ENCODE peak calls at places on chromosomes 12 and 14, in eight cellular contexts. C is iPS DF 6.9, X is suprapubic skin, F is ovary, B is Peyer's patch, L is endodermal cell, M is esophagus squamous epithelium, U is AG04450. A is an unnamed sample. For H3K27me3, the result is how much of the 10 kb centered on the place peaks cover.

GRCh38 chr14:24630872-24631477 is 3.0 kb downstream of the GZMB start:
- DNase-seq in C (no peak), X (no peak), F (no peak), B (no peak), L (no peak), M (no peak), U (no peak), A (no peak)

GRCh38 chr12:6370994-6371754 is 4.2 kb downstream of the SCNN1A start:
- DNase-seq in C (peak), X (no peak), F (no peak), B (peak), L (peak), M (no peak), U (no peak), A (no peak)

GRCh38 chr14:31787377-31787776 is 226.2 kb downstream of the NUBPL start:
- DNase-seq in C (no peak), X (no peak), F (no peak), B (no peak), L (no peak), M (no peak), U (no peak), A (no peak)

GRCh38 chr12:49689785-49690184 is 17.4 kb downstream of the FMNL3 start:
- DNase-seq in C (no peak), X (no peak), F (no peak), B (no peak), L (no peak), M (no peak), U (no peak), A (no peak)

GRCh38 chr12:66647034-66647691 is 31.7 kb downstream of the GRIP1 start:
- DNase-seq in C (no peak), X (no peak), F (no peak), B (no peak), L (no peak), M (no peak), U (peak), A (no peak)

GRCh38 chr14:90616881-90617280 is 199.3 kb downstream of the TTC7B start:
- DNase-seq in C (no peak), X (no peak), F (no peak), B (no peak), L (no peak), M (no peak), U (no peak), A (no peak)

GRCh38 chr12:58503731-58504520 is 416.4 kb downstream of the LRIG3 start:
- DNase-seq in C (no peak), X (no peak), F (no peak), B (no peak), L (no peak), M (no peak), U (no peak), A (no peak)

GRCh38 chr12:15726029-15726756 is 63.0 kb downstream of the EPS8 start:
- DNase-seq in C (no peak), X (no peak), F (no peak), B (no peak), L (no peak), M (no peak), U (no peak), A (no peak)

GRCh38 chr12:123971770-123972447 is 722 bp downstream of the CCDC92 start:
- DNase-seq in C (peak), X (no peak), F (peak), B (peak), L (peak), M (no peak), U (no peak), A (peak)

GRCh38 chr12:125340791-125341190 is 275.6 kb downstream of the AACS start:
- DNase-seq in C (no peak), X (no peak), F (no peak), B (no peak), L (peak), M (no peak), U (no peak), A (no peak)

GRCh38 chr14:72488551-72488950 is 405.4 kb downstream of the DPF3 start:
- DNase-seq in C (no peak), X (no peak), F (no peak), B (no peak), L (no peak), M (no peak), U (no peak), A (no peak)

GRCh38 chr12:27652174-27652763 is 44.0 kb upstream of the REP15 start:
- DNase-seq in C (peak), X (no peak), F (peak), B (no peak), L (peak), M (no peak), U (peak), A (no peak)

GRCh38 chr12:21906919-21907642 is 34.1 kb downstream of the ABCC9 start:
- DNase-seq in C (no peak), X (no peak), F (no peak), B (no peak), L (no peak), M (no peak), U (no peak), A (no peak)

GRCh38 chr14:37848985-37849605 is 253.7 kb downstream of the TTC6 start:
- DNase-seq in C (no peak), X (no peak), F (no peak), B (no peak), L (no peak), M (no peak), U (no peak), A (no peak)

GRCh38 chr12:115912440-115912839 is 365.1 kb downstream of the MED13L start:
- DNase-seq in C (no peak), X (no peak), F (no peak), B (no peak), L (no peak), M (no peak), U (no peak), A (no peak)

GRCh38 chr12:100293017-100293416 is 26.0 kb downstream of the SCYL2 start:
- DNase-seq in C (no peak), X (no peak), F (no peak), B (no peak), L (no peak), M (no peak), U (no peak), A (no peak)

GRCh38 chr12:26845984-26846383 is 13.0 kb upstream of the ITPR2 start:
- DNase-seq in C (no peak), X (no peak), F (no peak), B (no peak), L (no peak), M (no peak), U (peak), A (no peak)

DNA sequence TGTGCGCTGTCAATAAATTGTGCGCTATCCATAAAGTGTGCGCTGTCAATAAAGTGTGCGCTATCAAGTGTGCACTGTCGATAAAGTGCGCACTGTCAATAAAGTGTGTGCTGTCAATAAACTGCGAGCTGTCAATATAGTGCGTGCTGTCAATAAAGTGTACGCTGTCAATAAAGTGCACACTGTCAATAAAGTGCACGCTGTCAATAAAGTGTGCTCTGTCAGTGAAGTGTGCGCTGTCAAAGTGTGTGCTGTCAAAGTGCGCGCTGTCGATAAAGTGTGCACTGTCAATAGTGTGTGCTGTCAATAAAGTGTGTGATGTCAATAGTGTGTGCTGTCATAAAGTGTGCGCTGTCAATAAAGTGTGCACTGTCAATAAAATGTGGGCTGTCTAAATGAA is 2.9 kb upstream of the CHGA start:
- DNase-seq in C (no peak), X (no peak), F (no peak), B (no peak), L (no peak), M (no peak), U (no peak), A (no peak)
- H3K27me3 ChIP-seq in C (under half), X (under half), F (under half), B (under half), L (under half), M (under half), U (under half), A (under half)

DNA sequence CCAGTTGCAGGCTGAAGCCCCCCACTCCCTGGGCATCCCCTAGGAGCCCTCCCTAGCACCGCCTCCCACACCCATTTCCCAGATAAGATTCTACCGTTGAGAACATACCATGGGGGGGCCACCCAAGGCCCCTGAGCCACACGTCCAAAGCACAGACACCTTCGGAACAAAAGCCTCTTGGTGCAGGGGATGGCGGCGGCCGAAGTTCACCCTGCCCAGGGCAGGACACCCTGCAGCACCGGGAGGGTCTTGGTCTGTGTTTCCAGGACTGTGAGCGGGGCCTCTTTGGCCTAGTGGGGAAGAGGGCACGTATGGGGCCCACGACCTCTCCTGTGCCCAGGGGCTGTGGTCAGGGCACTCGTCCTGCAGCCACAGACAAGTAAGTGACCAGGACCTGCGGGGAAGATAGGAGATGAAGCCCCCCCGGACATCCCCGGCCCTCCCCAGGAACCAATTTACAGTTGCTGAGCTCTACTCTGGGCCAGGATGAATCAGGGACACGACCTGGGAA is 154.3 kb upstream of the C14orf180 start:
- DNase-seq in C (no peak), X (peak), F (no peak), B (no peak), L (peak), M (no peak), U (no peak), A (no peak)
- H3K27me3 ChIP-seq in C (under half), X (half or more), F (under half), B (under half), L (under half), M (under half), U (under half), A (under half)

DNA sequence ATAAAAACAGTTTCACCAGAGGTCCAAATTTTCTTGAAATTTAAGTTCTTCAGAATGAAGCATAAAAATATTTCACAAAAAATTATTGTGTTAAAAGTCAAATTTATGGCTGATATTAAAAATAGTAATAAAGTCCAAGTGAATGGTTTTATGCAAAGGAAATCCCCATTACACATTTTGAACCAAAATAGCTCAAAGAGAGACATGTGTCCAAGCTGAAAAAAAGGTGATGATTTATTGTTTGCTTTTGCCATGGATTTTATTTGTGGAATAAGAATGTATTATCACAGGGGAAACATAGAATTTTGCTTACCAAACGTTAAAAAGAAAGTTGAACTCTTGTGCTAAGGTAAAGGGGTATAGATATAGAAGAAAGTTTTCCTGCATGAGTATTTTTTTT is 4.6 kb downstream of the FOXG1 start:
- DNase-seq in C (no peak), X (no peak), F (no peak), B (no peak), L (no peak), M (no peak), U (no peak), A (no peak)
- H3K27me3 ChIP-seq in C (half or more), X (half or more), F (under half), B (under half), L (half or more), M (under half), U (half or more), A (half or more)

GRCh38 chr12:122207391-122207790 is 3.9 kb downstream of the B3GNT4 start:
- DNase-seq in C (no peak), X (peak), F (no peak), B (no peak), L (no peak), M (no peak), U (no peak), A (no peak)

GRCh38 chr12:122205590-122205925 is 2.0 kb downstream of the B3GNT4 start:
- DNase-seq in C (no peak), X (peak), F (no peak), B (no peak), L (peak), M (no peak), U (no peak), A (no peak)

GRCh38 chr12:122204829-122205589 is 1.5 kb downstream of the B3GNT4 start:
- DNase-seq in C (no peak), X (peak), F (no peak), B (no peak), L (peak), M (no peak), U (no peak), A (no peak)

GRCh38 chr12:122206976-122207375 is 3.5 kb downstream of the B3GNT4 start:
- DNase-seq in C (no peak), X (peak), F (no peak), B (no peak), L (peak), M (no peak), U (no peak), A (no peak)

GRCh38 chr12:122206111-122206881 is 2.8 kb downstream of the B3GNT4 start:
- DNase-seq in C (no peak), X (peak), F (no peak), B (no peak), L (peak), M (no peak), U (no peak), A (no peak)
- H3K27me3 ChIP-seq in C (under half), X (under half), F (under half), B (under half), L (under half), M (under half), U (under half), A (under half)

DNA sequence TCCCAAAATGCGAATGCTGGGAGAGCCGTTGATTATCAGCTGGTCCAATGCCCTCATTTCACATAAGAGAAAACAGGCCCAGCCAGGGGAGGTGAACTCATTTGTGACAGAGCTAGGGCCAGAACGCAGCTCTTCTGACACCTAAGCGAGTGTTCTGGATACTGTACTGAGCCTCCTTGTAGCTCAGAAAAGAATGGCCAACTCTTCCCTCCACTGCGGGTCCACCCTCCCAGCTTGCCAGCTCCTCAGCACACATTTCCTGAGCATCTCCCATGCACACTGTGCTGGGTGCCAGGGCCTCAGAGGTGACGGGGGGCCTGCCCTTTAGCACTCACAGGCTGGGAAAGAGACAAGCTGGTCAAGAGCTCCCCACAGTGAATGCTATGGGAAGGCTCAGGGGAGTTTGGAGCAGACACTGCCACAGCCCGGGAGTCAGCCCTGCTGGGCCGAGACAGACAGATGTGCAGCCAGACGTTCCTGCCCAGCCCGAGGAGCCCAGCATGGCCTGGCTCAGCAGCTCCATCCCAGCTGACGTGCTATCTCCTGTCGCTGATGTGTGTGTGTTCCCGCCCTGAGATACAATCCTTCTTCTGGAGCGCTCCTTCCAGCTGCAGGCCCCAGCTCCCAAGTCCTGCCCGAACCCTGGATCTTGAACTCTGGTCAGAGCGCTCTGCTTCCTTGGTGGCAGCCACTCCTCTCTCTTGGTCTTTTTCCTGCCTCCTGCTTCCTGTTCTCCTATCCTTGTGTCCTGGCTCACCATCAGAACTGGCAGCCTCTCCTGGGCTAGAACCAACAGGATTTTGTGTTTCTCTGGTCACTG is 3.6 kb downstream of the CMTM5 start:
- DNase-seq in C (no peak), X (no peak), F (no peak), B (no peak), L (no peak), M (no peak), U (no peak), A (no peak)
- H3K27me3 ChIP-seq in C (under half), X (under half), F (under half), B (under half), L (under half), M (under half), U (under half), A (under half)

GRCh38 chr14:99156814-99157213 is 115.2 kb downstream of the BCL11B start:
- DNase-seq in C (no peak), X (no peak), F (no peak), B (no peak), L (peak), M (no peak), U (no peak), A (no peak)

GRCh38 chr14:99158150-99158549 is 113.8 kb downstream of the BCL11B start:
- DNase-seq in C (no peak), X (peak), F (no peak), B (no peak), L (no peak), M (no peak), U (no peak), A (no peak)

GRCh38 chr14:99158646-99159165 is 113.3 kb downstream of the BCL11B start:
- DNase-seq in C (no peak), X (peak), F (no peak), B (no peak), L (peak), M (no peak), U (no peak), A (no peak)

GRCh38 chr14:99157246-99157645 is 114.8 kb downstream of the BCL11B start:
- DNase-seq in C (no peak), X (peak), F (no peak), B (no peak), L (peak), M (no peak), U (no peak), A (no peak)

DNA sequence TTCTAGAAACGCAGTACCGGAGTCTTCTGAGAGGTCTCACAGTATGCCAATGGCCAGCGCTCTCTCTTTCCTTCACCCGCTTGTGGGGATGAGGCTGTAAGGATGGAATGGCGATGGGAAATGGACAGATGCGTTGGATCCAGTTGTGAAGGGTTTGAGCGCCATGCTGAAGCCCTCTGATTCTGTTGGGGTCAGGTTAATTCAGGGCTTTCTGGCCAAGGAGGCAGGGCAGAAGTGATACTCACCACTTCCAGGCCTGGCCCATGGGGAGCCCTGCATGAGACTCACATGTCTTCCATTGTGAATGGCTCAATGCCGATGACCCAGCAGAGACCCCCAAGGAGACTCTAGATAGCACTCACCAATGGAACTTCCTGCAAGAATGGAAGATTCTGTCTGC is 114.3 kb downstream of the BCL11B start:
- DNase-seq in C (no peak), X (peak), F (no peak), B (no peak), L (no peak), M (no peak), U (no peak), A (no peak)
- H3K27me3 ChIP-seq in C (under half), X (under half), F (under half), B (under half), L (under half), M (under half), U (under half), A (under half)